ENCODE peak calls at places on chromosomes 4 and X, in nine cellular contexts. B is upper lobe of left lung, A is cardiac fibroblast, H is fibroblast of pulmonary artery, G is H1, Q is suprapubic skin, Z is lower lobe of right lung, I is thyroid gland, J is endodermal cell. T is an unnamed sample.

GRCh38 chr4:55927776-55928437 is 20.8 kb upstream of the CEP135 start:
- DNase-seq in B (no peak), A (peak; percentile 25), H (no peak), G (no peak), Q (no peak), Z (no peak), I (no peak), J (no peak), T (peak; percentile 38)

GRCh38 chrX:97743014-97743413 is 859.3 kb downstream of the RPA4 start:
- DNase-seq in B (no peak), A (no peak), H (peak; percentile 3), G (no peak), Q (no peak), Z (no peak), I (no peak), J (peak; percentile 55), T (peak; percentile 1)

GRCh38 chr4:85738721-85739120 is 263.8 kb downstream of the ARHGAP24 start:
- DNase-seq in B (no peak), A (no peak), H (no peak), G (no peak), Q (no peak), Z (no peak), I (no peak), J (no peak), T (peak; percentile 40)

GRCh38 chrX:34918856-34919255 is 23.7 kb upstream of the FAM47B start:
- DNase-seq in B (no peak), A (peak; percentile 67), H (peak; percentile 71), G (no peak), Q (no peak), Z (no peak), I (no peak), J (peak; percentile 70), T (peak; percentile 73)

GRCh38 chrX:106894978-106895452 is 8.1 kb downstream of the RIPPLY1 start:
- DNase-seq in B (no peak), A (peak; percentile 73), H (peak; percentile 74), G (no peak), Q (no peak), Z (no peak), I (peak; percentile 59), J (no peak), T (peak; percentile 75)

GRCh38 chr4:158799013-158799770 is 30.4 kb downstream of the FNIP2 start:
- DNase-seq in B (no peak), A (no peak), H (no peak), G (no peak), Q (no peak), Z (no peak), I (no peak), J (no peak), T (no peak)

GRCh38 chr4:71634364-71634763 is 149.5 kb downstream of the GC start:
- DNase-seq in B (no peak), A (no peak), H (no peak), G (no peak), Q (no peak), Z (no peak), I (no peak), J (no peak), T (no peak)

GRCh38 chr4:96972920-96973319 is 1133.0 kb downstream of the PDHA2 start:
- DNase-seq in B (no peak), A (no peak), H (no peak), G (no peak), Q (no peak), Z (no peak), I (no peak), J (no peak), T (no peak)

GRCh38 chrX:13044441-13044840 is at the start of gene FAM9C:
- DNase-seq in B (no peak), A (no peak), H (no peak), G (no peak), Q (no peak), Z (no peak), I (no peak), J (no peak), T (no peak)

GRCh38 chr4:142416121-142416520 is 430.0 kb downstream of the INPP4B start:
- DNase-seq in B (no peak), A (peak; percentile 40), H (peak; percentile 64), G (no peak), Q (no peak), Z (no peak), I (no peak), J (no peak), T (peak; percentile 77)

GRCh38 chr4:100986360-100986868 is 360.9 kb downstream of the PPP3CA start:
- DNase-seq in B (no peak), A (no peak), H (no peak), G (peak; percentile 10), Q (no peak), Z (peak; percentile 45), I (peak; percentile 22), J (peak; percentile 90), T (peak; percentile 41)

GRCh38 chrX:30905325-30905724 is 16.3 kb upstream of the TAB3 start:
- DNase-seq in B (no peak), A (no peak), H (no peak), G (no peak), Q (no peak), Z (no peak), I (no peak), J (no peak), T (no peak)

GRCh38 chr4:187944179-187944578 is 51.4 kb upstream of the ZFP42 start:
- DNase-seq in B (no peak), A (no peak), H (no peak), G (no peak), Q (no peak), Z (no peak), I (no peak), J (no peak), T (no peak)

GRCh38 chr4:182142146-182143085 is 100.8 kb upstream of the TENM3 start:
- DNase-seq in B (no peak), A (peak; percentile 50), H (peak; percentile 32), G (no peak), Q (no peak), Z (no peak), I (peak; percentile 66), J (peak; percentile 88), T (peak; percentile 62)

GRCh38 chrX:152959626-152960025 is 34.3 kb downstream of the PNMA5 start:
- DNase-seq in B (no peak), A (no peak), H (no peak), G (no peak), Q (no peak), Z (no peak), I (no peak), J (no peak), T (no peak)

GRCh38 chr4:48340276-48340904 is 939 bp upstream of the SLAIN2 start:
- DNase-seq in B (no peak), A (peak; percentile 70), H (peak; percentile 76), G (no peak), Q (no peak), Z (peak; percentile 50), I (peak; percentile 11), J (peak; percentile 51), T (peak; percentile 80)

GRCh38 chrX:26411045-26411444 is 195.1 kb downstream of the MAGEB5 start:
- DNase-seq in B (no peak), A (peak; percentile 5), H (peak; percentile 16), G (no peak), Q (no peak), Z (no peak), I (no peak), J (no peak), T (no peak)

GRCh38 chr4:38189445-38189844 is 229.2 kb downstream of the PTTG2 start:
- DNase-seq in B (no peak), A (peak; percentile 68), H (peak; percentile 72), G (no peak), Q (no peak), Z (no peak), I (no peak), J (no peak), T (peak; percentile 98)

DNA sequence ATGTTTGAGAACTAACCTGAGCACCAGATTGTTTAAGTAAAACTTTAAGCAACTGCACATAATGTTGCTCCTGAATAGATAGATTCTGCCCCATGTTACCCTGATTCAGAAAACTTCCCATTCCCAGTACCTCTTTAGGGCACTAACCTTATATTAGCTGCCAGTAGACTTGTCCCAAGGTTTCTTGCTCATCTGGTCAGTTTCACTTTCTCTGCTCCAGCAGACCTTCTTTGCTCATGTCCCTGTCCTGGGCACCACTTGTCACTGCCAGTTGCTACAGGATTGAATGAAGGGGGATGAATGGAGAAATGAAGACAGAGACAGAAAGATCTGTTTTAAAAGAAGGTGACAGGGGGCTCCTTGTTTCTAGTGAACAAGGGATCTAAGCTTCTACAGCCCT is 65.2 kb upstream of the UGT2B10 start:
- DNase-seq in B (no peak), A (no peak), H (no peak), G (no peak), Q (no peak), Z (no peak), I (no peak), J (no peak), T (no peak)
- H3K4me3 ChIP-seq in B (no peak overlapping the region), A (no peak overlapping the region), H (no peak overlapping the region), G (no peak overlapping the region), Q (no peak overlapping the region), Z (no peak overlapping the region), I (no peak overlapping the region), J (no peak overlapping the region), T (no peak overlapping the region)

GRCh38 chr4:20529681-20530080 is 170.6 kb upstream of the PACRGL start:
- DNase-seq in B (no peak), A (no peak), H (no peak), G (no peak), Q (no peak), Z (no peak), I (no peak), J (no peak), T (no peak)
- TF ChIP-seq CTCF in B (no peak), A (no peak), H (no peak), G (no peak), Q (no peak), Z (no peak), I (no peak), J (no peak), T (no peak)

DNA sequence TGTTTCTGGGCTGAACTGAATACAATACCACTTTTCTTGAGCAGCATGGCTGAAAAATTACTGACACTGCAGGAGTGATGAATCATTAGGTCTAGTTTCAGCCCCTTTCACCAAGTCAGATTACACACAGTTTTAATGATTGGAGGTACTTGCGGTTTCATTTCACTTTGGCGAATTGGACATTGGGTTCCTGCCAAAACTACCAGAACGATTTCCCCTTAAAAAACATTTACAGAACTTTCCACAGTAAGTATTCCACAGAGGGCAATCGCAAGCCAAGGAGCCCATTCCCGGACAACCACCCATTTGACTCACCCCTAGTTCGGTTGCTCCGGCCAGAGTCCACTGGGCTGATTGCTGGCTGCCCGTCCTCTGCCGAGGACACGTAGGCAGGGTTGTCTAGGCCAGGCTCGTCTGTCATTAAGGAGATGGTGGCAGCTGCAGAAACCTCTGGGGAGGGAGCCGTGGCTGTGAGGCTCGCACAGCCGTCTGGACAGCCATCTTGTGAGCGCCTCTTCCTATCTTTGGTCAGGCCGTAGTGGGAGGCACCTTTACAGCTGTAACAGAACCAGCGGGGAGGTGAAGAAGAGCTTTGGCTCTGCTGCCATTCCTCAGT is 83.5 kb downstream of the LNX1 start:
- DNase-seq in B (no peak), A (peak; percentile 98), H (peak; percentile 98), G (no peak), Q (no peak), Z (no peak), I (peak; percentile 31), J (no peak), T (peak; percentile 99)
- H3K4me3 ChIP-seq in B (no peak overlapping the region), A (peak overlapping the region; percentile 45), H (peak overlapping the region; percentile 49), G (no peak overlapping the region), Q (no peak overlapping the region), Z (no peak overlapping the region), I (no peak overlapping the region), J (no peak overlapping the region), T (peak overlapping the region; percentile 7)

DNA sequence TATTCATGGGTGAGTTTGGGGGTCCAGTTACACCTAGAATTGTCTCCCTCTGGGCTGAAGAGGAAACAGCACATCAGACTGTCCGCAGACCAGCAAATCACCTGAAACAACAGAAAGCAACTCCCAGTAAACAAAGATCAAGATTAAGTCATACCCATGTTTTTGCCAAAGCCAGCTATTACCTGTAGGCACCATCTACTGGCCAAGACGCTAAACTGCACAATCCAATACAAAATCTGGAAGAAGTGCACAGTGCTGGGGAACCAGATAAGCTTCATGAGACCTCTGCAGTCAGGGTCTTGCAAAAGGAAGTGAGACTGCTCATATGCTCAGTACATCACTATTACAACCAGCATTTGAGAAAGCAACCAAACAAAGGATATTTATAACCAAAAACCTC is 157.5 kb upstream of the ITM2A start:
- DNase-seq in B (no peak), A (no peak), H (no peak), G (no peak), Q (no peak), Z (no peak), I (no peak), J (peak; percentile 48), T (no peak)
- TF ChIP-seq CTCF in B (no peak), A (peak; percentile 20), H (no peak), G (no peak), Q (no peak), Z (no peak), I (no peak), J (peak; percentile 64), T (peak; percentile 24)

T was measured in fibroblast of mammary gland.